ENCODE peak calls at places on chromosomes 5 and 9, in six cellular contexts. One of them, this sample, is unnamed.

GRCh38 chr9:22050924-22051323 is 41.8 kb upstream of the CDKN2B start:
- DNase-seq in PC-3: no peak
- DNase-seq in A549: no peak
- DNase-seq in cardiac muscle cell: no peak
- DNase-seq in right atrium auricular region: no peak
- DNase-seq in breast epithelium: no peak
- DNase-seq in this sample: no peak

GRCh38 chr5:61330341-61330878 is 1.6 kb upstream of the ZSWIM6 start:
- DNase-seq in breast epithelium: no peak
- DNase-seq in cardiac muscle cell: no peak
- DNase-seq in PC-3: peak; percentile 50
- DNase-seq in right atrium auricular region: no peak
- DNase-seq in A549: peak; percentile 69
- DNase-seq in this sample: peak; percentile 52

GRCh38 chr9:134967547-134967930 is 49.8 kb upstream of the FCN1 start:
- DNase-seq in right atrium auricular region: no peak
- DNase-seq in PC-3: no peak
- DNase-seq in A549: no peak
- DNase-seq in cardiac muscle cell: no peak
- DNase-seq in breast epithelium: no peak
- DNase-seq in this sample: peak; percentile 71

GRCh38 chr9:72440383-72440782 is 75.4 kb upstream of the ZFAND5 start:
- DNase-seq in right atrium auricular region: no peak
- DNase-seq in cardiac muscle cell: no peak
- DNase-seq in A549: no peak
- DNase-seq in breast epithelium: no peak
- DNase-seq in PC-3: no peak
- DNase-seq in this sample: no peak

GRCh38 chr9:129763235-129763917 is 10.5 kb upstream of the PTGES start:
- DNase-seq in cardiac muscle cell: no peak
- DNase-seq in PC-3: no peak
- DNase-seq in breast epithelium: peak; percentile 78
- DNase-seq in right atrium auricular region: no peak
- DNase-seq in A549: no peak
- DNase-seq in this sample: no peak

GRCh38 chr9:111163738-111164399 is 125.6 kb upstream of the LPAR1 start:
- DNase-seq in cardiac muscle cell: no peak
- DNase-seq in A549: no peak
- DNase-seq in PC-3: no peak
- DNase-seq in right atrium auricular region: no peak
- DNase-seq in breast epithelium: no peak
- DNase-seq in this sample: no peak

GRCh38 chr9:93944011-93944410 is 11.1 kb downstream of the BARX1 start:
- DNase-seq in breast epithelium: no peak
- DNase-seq in right atrium auricular region: no peak
- DNase-seq in PC-3: no peak
- DNase-seq in A549: no peak
- DNase-seq in cardiac muscle cell: no peak
- DNase-seq in this sample: no peak

GRCh38 chr9:99016681-99017387 is 73.1 kb downstream of the COL15A1 start:
- DNase-seq in A549: no peak
- DNase-seq in PC-3: no peak
- DNase-seq in cardiac muscle cell: no peak
- DNase-seq in breast epithelium: no peak
- DNase-seq in right atrium auricular region: peak; percentile 38
- DNase-seq in this sample: no peak

GRCh38 chr5:41371741-41372140 is 138.7 kb downstream of the PLCXD3 start:
- DNase-seq in PC-3: peak; percentile 74
- DNase-seq in right atrium auricular region: no peak
- DNase-seq in breast epithelium: no peak
- DNase-seq in A549: peak; percentile 33
- DNase-seq in cardiac muscle cell: no peak
- DNase-seq in this sample: no peak
- TF ChIP-seq CTCF in PC-3: no peak
- TF ChIP-seq CTCF in right atrium auricular region: no peak
- TF ChIP-seq CTCF in breast epithelium: no peak
- TF ChIP-seq CTCF in A549: no peak
- TF ChIP-seq CTCF in cardiac muscle cell: no peak
- TF ChIP-seq CTCF in this sample: no peak

GRCh38 chr5:98309785-98310566 is 463.5 kb upstream of the RGMB start:
- DNase-seq in A549: peak; percentile 34
- DNase-seq in cardiac muscle cell: no peak
- DNase-seq in PC-3: peak; percentile 99
- DNase-seq in breast epithelium: no peak
- DNase-seq in right atrium auricular region: no peak
- DNase-seq in this sample: no peak
- H3K4me3 ChIP-seq in A549: no peak overlapping the region
- H3K4me3 ChIP-seq in cardiac muscle cell: no peak overlapping the region
- H3K4me3 ChIP-seq in PC-3: peak overlapping the region; percentile 52
- H3K4me3 ChIP-seq in breast epithelium: no peak overlapping the region
- H3K4me3 ChIP-seq in right atrium auricular region: no peak overlapping the region
- H3K4me3 ChIP-seq in this sample: peak overlapping the region; percentile 30

GRCh38 chr5:68533051-68533450 is 317.5 kb downstream of the PIK3R1 start:
- DNase-seq in PC-3: no peak
- DNase-seq in cardiac muscle cell: no peak
- DNase-seq in A549: no peak
- DNase-seq in breast epithelium: no peak
- DNase-seq in right atrium auricular region: no peak
- DNase-seq in this sample: no peak

GRCh38 chr5:68531970-68532369 is 316.4 kb downstream of the PIK3R1 start:
- DNase-seq in right atrium auricular region: no peak
- DNase-seq in PC-3: no peak
- DNase-seq in breast epithelium: no peak
- DNase-seq in cardiac muscle cell: no peak
- DNase-seq in A549: no peak
- DNase-seq in this sample: no peak

GRCh38 chr5:68535121-68535520 is 319.6 kb downstream of the PIK3R1 start:
- DNase-seq in PC-3: no peak
- DNase-seq in A549: no peak
- DNase-seq in cardiac muscle cell: no peak
- DNase-seq in breast epithelium: no peak
- DNase-seq in right atrium auricular region: no peak
- DNase-seq in this sample: no peak

GRCh38 chr5:68533571-68534051 is 318.1 kb downstream of the PIK3R1 start:
- DNase-seq in breast epithelium: no peak
- DNase-seq in right atrium auricular region: no peak
- DNase-seq in cardiac muscle cell: no peak
- DNase-seq in PC-3: no peak
- DNase-seq in A549: no peak
- DNase-seq in this sample: no peak

GRCh38 chr5:68534131-68534940 is 318.8 kb downstream of the PIK3R1 start:
- DNase-seq in A549: no peak
- DNase-seq in breast epithelium: no peak
- DNase-seq in right atrium auricular region: no peak
- DNase-seq in PC-3: peak; percentile 33
- DNase-seq in cardiac muscle cell: no peak
- DNase-seq in this sample: peak; percentile 72
- H3K27ac ChIP-seq in A549: peak overlapping the region; percentile 38
- H3K27ac ChIP-seq in breast epithelium: peak overlapping the region; percentile 81
- H3K27ac ChIP-seq in right atrium auricular region: peak overlapping the region; percentile 29
- H3K27ac ChIP-seq in PC-3: no peak overlapping the region
- H3K27ac ChIP-seq in cardiac muscle cell: no peak overlapping the region
- H3K27ac ChIP-seq in this sample: peak overlapping the region; percentile 90

DNA sequence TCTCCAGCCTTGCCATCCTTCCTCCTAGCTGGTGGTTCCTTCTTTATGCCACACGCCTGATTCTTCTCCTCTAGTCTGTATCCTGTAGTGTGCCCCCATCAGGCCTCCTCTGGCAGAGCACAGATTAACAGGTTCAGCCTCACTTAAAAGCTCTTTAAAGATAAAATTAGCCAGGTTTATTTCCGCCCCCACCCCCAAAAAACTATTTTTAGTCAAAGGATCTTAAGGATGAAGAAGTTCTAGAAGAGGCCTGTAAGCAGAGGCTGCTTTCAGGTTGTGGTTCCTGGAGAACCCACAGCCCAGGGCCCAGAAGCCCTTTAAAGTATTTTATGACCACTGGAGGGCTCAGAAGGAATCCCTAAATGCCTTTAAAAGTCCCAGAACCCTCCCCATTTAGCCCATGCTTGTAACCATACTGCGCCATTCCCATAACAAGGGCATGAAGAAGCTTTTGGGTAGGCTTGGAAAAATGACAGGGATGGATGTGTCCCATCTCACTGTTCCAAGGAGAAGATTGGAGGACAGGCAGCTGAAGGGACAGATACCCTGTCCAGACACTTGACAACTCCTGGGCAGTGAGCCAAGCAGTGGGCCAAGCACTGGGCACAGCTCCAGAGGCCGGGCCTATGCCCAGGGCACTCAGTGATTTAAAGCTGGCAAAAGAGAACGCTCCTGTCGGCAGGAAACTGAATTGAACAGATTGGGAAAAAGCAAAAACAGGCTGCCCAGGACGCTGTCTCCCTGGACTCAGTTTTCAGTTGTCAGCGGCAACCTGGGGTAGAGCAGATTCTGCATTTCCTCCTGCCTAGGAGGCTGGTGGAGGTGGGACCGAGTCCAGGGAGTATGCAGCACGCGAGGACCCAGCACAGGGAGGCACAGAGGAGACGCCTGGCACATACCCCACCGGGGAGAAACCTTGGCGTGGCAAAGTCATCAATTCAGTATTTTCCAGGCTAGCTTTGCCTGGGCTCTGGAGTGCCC is 106.3 kb upstream of the SSBP2 start:
- DNase-seq in right atrium auricular region: peak; percentile 75
- DNase-seq in cardiac muscle cell: peak; percentile 60
- DNase-seq in PC-3: peak; percentile 57
- DNase-seq in A549: peak; percentile 39
- DNase-seq in breast epithelium: peak; percentile 56
- DNase-seq in this sample: peak; percentile 98
- TF ChIP-seq CTCF in right atrium auricular region: no peak
- TF ChIP-seq CTCF in cardiac muscle cell: peak; percentile 33
- TF ChIP-seq CTCF in PC-3: peak; percentile 44
- TF ChIP-seq CTCF in A549: peak; percentile 21
- TF ChIP-seq CTCF in breast epithelium: peak; percentile 41
- TF ChIP-seq CTCF in this sample: peak; percentile 35

This sample was measured in dorsolateral prefrontal cortex.